ENCODE peak calls at places on chromosomes 12 and 14, in nine cellular contexts. X, Y, G, T, Q, E, R, K and U are unnamed samples.

GRCh38 chr12:83904175-83904574 is 1008.4 kb downstream of the SLC6A15 start:
- DNase-seq in X (no peak), Y (no peak), G (no peak), T (no peak), Q (no peak), E (no peak), R (no peak), K (no peak), U (no peak)

GRCh38 chr12:113231275-113232231 is 10.3 kb downstream of the TPCN1 start:
- DNase-seq in X (peak), Y (no peak), G (no peak), T (peak), Q (no peak), E (no peak), R (no peak), K (no peak), U (peak)

GRCh38 chr12:24491968-24492367 is 456.9 kb downstream of the BCAT1 start:
- DNase-seq in X (no peak), Y (no peak), G (no peak), T (no peak), Q (no peak), E (no peak), R (no peak), K (no peak), U (no peak)

GRCh38 chr14:41016213-41016612 is 590.5 kb upstream of the LRFN5 start:
- DNase-seq in X (no peak), Y (no peak), G (no peak), T (no peak), Q (no peak), E (no peak), R (no peak), K (no peak), U (no peak)

GRCh38 chr12:132444283-132444682 is 45.7 kb upstream of the FBRSL1 start:
- DNase-seq in X (no peak), Y (no peak), G (no peak), T (no peak), Q (no peak), E (no peak), R (no peak), K (no peak), U (no peak)

GRCh38 chr12:96210376-96211055 is 16.3 kb downstream of the ELK3 start:
- DNase-seq in X (no peak), Y (no peak), G (no peak), T (no peak), Q (no peak), E (no peak), R (no peak), K (no peak), U (no peak)

GRCh38 chr14:56183631-56184157 is 65.5 kb downstream of the PELI2 start:
- DNase-seq in X (no peak), Y (no peak), G (no peak), T (no peak), Q (no peak), E (no peak), R (no peak), K (no peak), U (peak)

GRCh38 chr12:108773798-108774788 is 42.8 kb upstream of the CORO1C start:
- DNase-seq in X (peak), Y (peak), G (no peak), T (peak), Q (peak), E (no peak), R (no peak), K (no peak), U (peak)

GRCh38 chr14:71728386-71728785 is 203.8 kb upstream of the RGS6 start:
- DNase-seq in X (no peak), Y (no peak), G (no peak), T (peak), Q (no peak), E (no peak), R (no peak), K (no peak), U (peak)

GRCh38 chr12:75190846-75191245 is 18.8 kb downstream of the KCNC2 start:
- DNase-seq in X (no peak), Y (no peak), G (no peak), T (no peak), Q (no peak), E (no peak), R (no peak), K (no peak), U (no peak)

GRCh38 chr14:36515105-36515593 is 4.9 kb downstream of the NKX2-1 start:
- DNase-seq in X (no peak), Y (no peak), G (peak), T (no peak), Q (no peak), E (no peak), R (no peak), K (no peak), U (no peak)

GRCh38 chr14:30799933-30800332 is 74.4 kb upstream of the COCH start:
- DNase-seq in X (no peak), Y (no peak), G (no peak), T (no peak), Q (no peak), E (no peak), R (no peak), K (no peak), U (no peak)

GRCh38 chr12:105253882-105254513 is 18.0 kb upstream of the APPL2 start:
- DNase-seq in X (no peak), Y (no peak), G (no peak), T (peak), Q (no peak), E (no peak), R (no peak), K (no peak), U (peak)

GRCh38 chr14:101074124-101075024 is 170.9 kb upstream of the RTL1 start:
- DNase-seq in X (peak), Y (no peak), G (peak), T (no peak), Q (no peak), E (no peak), R (no peak), K (no peak), U (no peak)

GRCh38 chr12:95411466-95411865 is 62.5 kb upstream of the METAP2 start:
- DNase-seq in X (no peak), Y (no peak), G (no peak), T (no peak), Q (no peak), E (no peak), R (no peak), K (no peak), U (no peak)

GRCh38 chr14:104665663-104666522 is 23.5 kb upstream of the INF2 start:
- DNase-seq in X (peak), Y (no peak), G (no peak), T (peak), Q (no peak), E (no peak), R (no peak), K (no peak), U (no peak)

GRCh38 chr12:28550757-28551381 is 360.6 kb downstream of the CCDC91 start:
- DNase-seq in X (no peak), Y (no peak), G (no peak), T (peak), Q (no peak), E (no peak), R (no peak), K (no peak), U (peak)

GRCh38 chr12:11860026-11860425 is 210.6 kb downstream of the ETV6 start:
- DNase-seq in X (no peak), Y (no peak), G (no peak), T (no peak), Q (no peak), E (no peak), R (no peak), K (no peak), U (no peak)

GRCh38 chr12:130916251-130916911 is 37.3 kb upstream of the ADGRD1 start:
- DNase-seq in X (peak), Y (peak), G (peak), T (peak), Q (no peak), E (no peak), R (peak), K (peak), U (peak)

GRCh38 chr14:35898217-35898775 is 72.2 kb downstream of the BRMS1L start:
- DNase-seq in X (no peak), Y (no peak), G (peak), T (no peak), Q (no peak), E (no peak), R (no peak), K (no peak), U (no peak)